ENCODE peak calls at places on chromosomes 3 and 15, in six cellular contexts. P, K, S, L, I and C are unnamed samples. For H3K4me1, the result is how much of the 10 kb centered on the place peaks cover.

GRCh38 chr15:25668236-25668635 is 194.9 kb downstream of the ATP10A start:
- DNase-seq in P (no peak), K (no peak), S (no peak), L (no peak), I (no peak), C (no peak)

GRCh38 chr3:5009506-5010100 is 30.4 kb downstream of the BHLHE40 start:
- DNase-seq in P (no peak), K (no peak), S (no peak), L (no peak), I (peak), C (no peak)

GRCh38 chr3:159732172-159733111 is 256.2 kb upstream of the IL12A start:
- DNase-seq in P (no peak), K (peak), S (peak), L (peak), I (peak), C (no peak)

GRCh38 chr3:151460774-151461450 is at the start of gene IGSF10:
- DNase-seq in P (peak), K (no peak), S (peak), L (no peak), I (peak), C (no peak)

GRCh38 chr15:63401714-63402497 is 20.3 kb upstream of the CA12 start:
- DNase-seq in P (no peak), K (no peak), S (no peak), L (no peak), I (no peak), C (no peak)

GRCh38 chr3:53675942-53676341 is 170.3 kb downstream of the CHDH start:
- DNase-seq in P (no peak), K (no peak), S (no peak), L (no peak), I (no peak), C (no peak)

GRCh38 chr15:91338763-91339162 is 238.7 kb downstream of the SV2B start:
- DNase-seq in P (no peak), K (peak), S (peak), L (peak), I (peak), C (no peak)

GRCh38 chr3:151166161-151166560 is 36.9 kb downstream of the GPR171 start:
- DNase-seq in P (no peak), K (peak), S (no peak), L (no peak), I (peak), C (no peak)

GRCh38 chr3:190108789-190109188 is 11.9 kb downstream of the P3H2 start:
- DNase-seq in P (no peak), K (no peak), S (no peak), L (no peak), I (no peak), C (no peak)

GRCh38 chr3:86990171-86990733 is 697 bp downstream of the VGLL3 start:
- DNase-seq in P (peak), K (peak), S (no peak), L (peak), I (peak), C (no peak)

GRCh38 chr3:160486459-160486869 is 36.9 kb upstream of the TRIM59 start:
- DNase-seq in P (peak), K (peak), S (peak), L (peak), I (peak), C (peak)

GRCh38 chr3:16618721-16619120 is 13.5 kb upstream of the DAZL start:
- DNase-seq in P (no peak), K (peak), S (no peak), L (no peak), I (peak), C (no peak)

GRCh38 chr3:13539671-13540070 is 9.3 kb upstream of the FBLN2 start:
- DNase-seq in P (no peak), K (no peak), S (no peak), L (no peak), I (peak), C (no peak)

GRCh38 chr3:179452166-179452544 is 885 bp upstream of the GNB4 start:
- DNase-seq in P (no peak), K (no peak), S (no peak), L (no peak), I (peak), C (no peak)

GRCh38 chr15:101045236-101045646 is 126.1 kb downstream of the LRRK1 start:
- DNase-seq in P (no peak), K (no peak), S (no peak), L (no peak), I (no peak), C (no peak)

GRCh38 chr3:102979682-102980378 is 545.0 kb downstream of the ZPLD1 start:
- DNase-seq in P (peak), K (peak), S (no peak), L (no peak), I (peak), C (no peak)

GRCh38 chr3:12139111-12139511 is 19.6 kb downstream of the TIMP4 start:
- DNase-seq in P (peak), K (peak), S (peak), L (no peak), I (peak), C (peak)

GRCh38 chr3:109818081-109818480 is 480.7 kb upstream of the DPPA4 start:
- DNase-seq in P (no peak), K (no peak), S (no peak), L (no peak), I (no peak), C (no peak)

GRCh38 chr3:120852412-120852811 is 55.6 kb upstream of the STXBP5L start:
- DNase-seq in P (no peak), K (no peak), S (no peak), L (no peak), I (no peak), C (no peak)

GRCh38 chr3:82177774-82178173 is 416.3 kb upstream of the GBE1 start:
- DNase-seq in P (no peak), K (no peak), S (no peak), L (no peak), I (no peak), C (no peak)

GRCh38 chr3:197709135-197709534 is 27.6 kb downstream of the RUBCN start:
- DNase-seq in P (no peak), K (no peak), S (no peak), L (no peak), I (no peak), C (peak)

GRCh38 chr15:70159397-70160009 is 61.8 kb upstream of the TLE3 start:
- DNase-seq in P (no peak), K (no peak), S (no peak), L (no peak), I (no peak), C (no peak)

GRCh38 chr15:95699578-95699977 is 630.9 kb upstream of the NR2F2 start:
- DNase-seq in P (no peak), K (no peak), S (no peak), L (no peak), I (no peak), C (no peak)

GRCh38 chr3:115498898-115499297 is 124.4 kb upstream of the GAP43 start:
- DNase-seq in P (no peak), K (no peak), S (no peak), L (no peak), I (no peak), C (no peak)

GRCh38 chr3:169323580-169324453 is 339.7 kb downstream of the MECOM start:
- DNase-seq in P (no peak), K (no peak), S (no peak), L (no peak), I (peak), C (no peak)

GRCh38 chr3:140176526-140176925 is 241.5 kb downstream of the CLSTN2 start:
- DNase-seq in P (no peak), K (no peak), S (no peak), L (no peak), I (peak), C (no peak)

GRCh38 chr3:8480699-8481098 is 20.9 kb upstream of the LMCD1 start:
- DNase-seq in P (no peak), K (no peak), S (peak), L (no peak), I (no peak), C (no peak)

DNA sequence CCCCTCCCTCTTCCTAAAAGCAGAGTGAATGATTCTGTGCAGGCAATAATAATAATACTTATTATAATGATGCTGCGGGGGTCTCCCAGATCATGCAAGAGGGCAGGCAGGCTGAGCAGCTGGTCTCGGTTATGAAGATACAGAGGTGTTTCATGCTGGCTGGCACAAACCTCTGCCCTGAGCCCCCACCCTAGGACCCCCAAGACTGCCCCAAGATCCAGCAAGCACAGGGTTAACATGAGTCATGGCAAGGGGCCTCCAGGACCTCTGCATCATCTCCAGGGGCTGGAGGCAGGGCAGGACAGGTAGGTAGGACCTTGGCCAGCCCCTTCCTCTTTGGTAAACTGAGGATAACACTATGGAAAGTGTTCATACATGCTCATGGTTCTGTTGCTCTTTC is 2.7 kb downstream of the MGLL start:
- DNase-seq in P (no peak), K (no peak), S (no peak), L (no peak), I (no peak), C (no peak)
- H3K4me1 ChIP-seq in P (under half), K (half or more), S (under half), L (under half), I (under half), C (under half)

GRCh38 chr3:134483195-134483890 is 2.4 kb downstream of the ANAPC13 start:
- DNase-seq in P (no peak), K (peak), S (no peak), L (no peak), I (peak), C (no peak)

GRCh38 chr3:134477938-134478337 is 7.8 kb downstream of the ANAPC13 start:
- DNase-seq in P (no peak), K (no peak), S (no peak), L (no peak), I (no peak), C (no peak)

GRCh38 chr3:134481166-134481565 is 4.6 kb downstream of the ANAPC13 start:
- DNase-seq in P (no peak), K (no peak), S (no peak), L (no peak), I (no peak), C (no peak)

GRCh38 chr3:134482622-134483021 is 3.2 kb downstream of the ANAPC13 start:
- DNase-seq in P (no peak), K (no peak), S (no peak), L (no peak), I (no peak), C (no peak)

GRCh38 chr3:134480546-134480945 is 5.2 kb downstream of the ANAPC13 start:
- DNase-seq in P (no peak), K (no peak), S (no peak), L (no peak), I (peak), C (no peak)
- TF ChIP-seq EZH2phosphoT487 in P (no peak), K (no peak), S (no peak), L (no peak), I (no peak), C (no peak)

GRCh38 chr3:129116482-129116946 is 5.1 kb downstream of the RAB43 start:
- DNase-seq in P (no peak), K (no peak), S (peak), L (no peak), I (no peak), C (peak)
- H3K4me1 ChIP-seq in P (under half), K (under half), S (under half), L (under half), I (under half), C (under half)

DNA sequence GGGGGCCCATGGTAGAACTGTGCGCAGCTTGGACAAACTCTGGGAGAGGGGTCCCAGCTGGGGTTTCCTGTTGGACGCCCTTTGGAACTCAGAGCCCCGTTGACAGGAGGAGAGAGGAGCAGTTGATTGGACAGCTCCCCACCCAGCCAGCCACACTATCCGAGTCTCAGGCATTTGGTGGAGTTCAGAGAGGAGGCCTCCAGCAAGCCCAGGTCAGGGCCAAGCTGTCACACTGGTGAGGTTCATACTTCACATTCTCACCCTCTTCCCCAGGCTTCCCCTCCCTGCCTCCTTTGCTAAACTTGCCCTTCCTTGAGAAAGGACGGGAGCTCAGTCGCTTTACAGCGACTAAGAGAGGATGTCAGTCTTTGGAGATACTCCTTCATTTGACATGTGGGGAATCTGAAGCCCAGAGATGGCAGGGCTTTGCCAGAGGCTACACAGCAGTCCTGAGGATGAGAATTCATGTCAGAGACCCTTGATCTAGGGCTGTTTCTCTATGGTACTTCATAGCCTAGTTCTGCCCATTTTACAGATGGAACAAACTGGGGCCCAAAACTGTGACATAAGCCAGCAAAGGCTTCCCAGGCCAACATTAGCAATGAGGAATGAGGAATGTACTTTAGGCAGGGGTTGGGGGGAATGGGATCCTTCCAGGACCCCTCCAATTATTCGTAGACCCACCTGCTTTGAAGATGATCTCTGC is 142.2 kb downstream of the SMAD6 start:
- DNase-seq in P (no peak), K (no peak), S (no peak), L (no peak), I (no peak), C (no peak)
- TF ChIP-seq EZH2phosphoT487 in P (no peak), K (no peak), S (no peak), L (no peak), I (no peak), C (no peak)

GRCh38 chr3:123416647-123417046 is 32.2 kb downstream of the ADCY5 start:
- DNase-seq in P (no peak), K (no peak), S (no peak), L (no peak), I (no peak), C (no peak)

GRCh38 chr3:123416173-123416572 is 32.7 kb downstream of the ADCY5 start:
- DNase-seq in P (no peak), K (no peak), S (no peak), L (no peak), I (no peak), C (no peak)

GRCh38 chr3:123412076-123412475 is 36.8 kb downstream of the ADCY5 start:
- DNase-seq in P (no peak), K (no peak), S (no peak), L (no peak), I (no peak), C (no peak)

GRCh38 chr3:123412811-123413588 is 35.9 kb downstream of the ADCY5 start:
- DNase-seq in P (no peak), K (no peak), S (no peak), L (no peak), I (peak), C (no peak)

GRCh38 chr3:123414958-123415792 is 33.7 kb downstream of the ADCY5 start:
- DNase-seq in P (no peak), K (no peak), S (peak), L (no peak), I (no peak), C (no peak)
- H3K4me1 ChIP-seq in P (under half), K (under half), S (under half), L (under half), I (under half), C (under half)

DNA sequence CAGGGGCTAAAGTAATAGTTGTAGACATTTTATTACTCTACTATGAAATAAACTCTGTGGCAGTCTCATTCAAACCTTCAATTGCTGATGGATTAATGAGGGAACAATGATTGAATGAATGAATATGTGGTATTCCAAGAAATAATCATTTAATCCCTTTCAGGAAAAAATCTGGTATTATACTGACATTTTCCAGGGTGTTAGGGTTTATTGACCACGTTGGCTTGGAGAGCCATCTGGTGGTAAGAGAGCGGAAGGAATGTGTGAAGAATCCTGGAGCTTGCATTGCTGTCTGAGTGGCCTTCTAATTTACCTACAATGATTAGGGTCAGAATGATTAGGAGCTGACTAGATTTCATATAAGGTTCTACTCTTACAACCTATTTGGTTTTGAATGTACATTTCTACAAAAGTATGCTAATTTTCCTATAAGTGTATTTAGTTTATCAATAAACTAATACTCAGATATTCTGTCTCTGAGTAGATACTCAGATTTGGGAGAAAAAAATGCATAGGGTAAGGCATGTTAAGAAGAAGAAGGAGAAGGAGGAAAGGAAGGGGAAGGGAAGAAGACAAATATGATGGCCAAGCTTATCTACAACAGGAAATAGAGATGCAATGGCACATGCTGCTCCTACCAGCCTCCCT is 249.9 kb downstream of the ROBO1 start:
- DNase-seq in P (peak), K (peak), S (peak), L (no peak), I (peak), C (peak)
- TF ChIP-seq EZH2phosphoT487 in P (no peak), K (no peak), S (no peak), L (no peak), I (no peak), C (no peak)